ENCODE peak calls at places on chromosomes 12 and 14, in six cellular contexts. Z is NT2/D1, B is HCEC 1CT, P is epithelial cell of proximal tubule, U is NCI-H345, L is NCI-H2081. J is an unnamed sample.

GRCh38 chr14:97850886-97851285 is 1053.7 kb downstream of the VRK1 start:
- DNase-seq in U (no peak), B (no peak), L (no peak), P (no peak), Z (no peak), J (no peak)

GRCh38 chr12:8911606-8912268 is 2.6 kb upstream of the PHC1 start:
- DNase-seq in U (no peak), P (no peak), L (no peak), B (no peak), Z (peak), J (no peak)

GRCh38 chr14:63203618-63204406 is 431 bp upstream of the RHOJ start:
- DNase-seq in L (peak), Z (peak), U (peak), B (peak), P (peak), J (peak)

GRCh38 chr14:65686761-65687160 is 274.2 kb downstream of the FUT8 start:
- DNase-seq in U (no peak), Z (peak), B (no peak), L (no peak), P (peak), J (no peak)

GRCh38 chr14:72024043-72024407 is 91.8 kb downstream of the RGS6 start:
- DNase-seq in P (peak), Z (peak), U (peak), B (peak), L (no peak), J (no peak)

GRCh38 chr12:111438501-111438900 is 32.8 kb downstream of the SH2B3 start:
- DNase-seq in P (no peak), U (peak), Z (no peak), L (no peak), B (no peak), J (no peak)

GRCh38 chr12:95694148-95694547 is 96.4 kb downstream of the NTN4 start:
- DNase-seq in U (no peak), Z (no peak), B (no peak), P (no peak), L (no peak), J (no peak)

GRCh38 chr12:44000309-44000952 is 164.6 kb downstream of the TMEM117 start:
- DNase-seq in B (peak), U (no peak), P (peak), Z (peak), L (peak), J (no peak)

GRCh38 chr14:50941151-50941550 is 3.1 kb downstream of the PYGL start:
- DNase-seq in P (no peak), L (no peak), B (no peak), U (no peak), Z (no peak), J (no peak)

GRCh38 chr14:72017290-72017689 is 85.1 kb downstream of the RGS6 start:
- DNase-seq in B (no peak), L (no peak), U (no peak), P (no peak), Z (no peak), J (no peak)

GRCh38 chr12:132597333-132598283 is 12.8 kb downstream of the LRCOL1 start:
- DNase-seq in Z (no peak), U (peak), B (peak), P (no peak), L (peak), J (no peak)

GRCh38 chr12:31002999-31003398 is 70.7 kb upstream of the DDX11 start:
- DNase-seq in B (no peak), U (no peak), L (no peak), P (peak), Z (no peak), J (no peak)

GRCh38 chr12:50276912-50277671 is 6.2 kb downstream of the LIMA1 start:
- DNase-seq in Z (no peak), U (no peak), B (no peak), L (no peak), P (no peak), J (no peak)

J was measured in esophagus squamous epithelium.